ENCODE peak calls at places on chromosomes 11 and 22, in five cellular contexts. X is RWPE1, U is fibroblast of lung, A is lung, E is kidney. W is an unnamed sample.

GRCh38 chr11:82474876-82475275 is 258.8 kb downstream of the FAM181B start:
- DNase-seq in U (no peak), X (no peak), A (no peak), E (no peak), W (no peak)

GRCh38 chr11:66142370-66143263 is 72.5 kb downstream of the PACS1 start:
- DNase-seq in E (no peak), A (no peak), U (no peak), X (peak), W (no peak)

GRCh38 chr22:22357024-22357868 is 112.7 kb downstream of the VPREB1 start:
- DNase-seq in U (peak), X (peak), A (peak), E (peak), W (peak)

GRCh38 chr11:131041331-131042040 is 125.2 kb upstream of the SNX19 start:
- DNase-seq in E (no peak), A (no peak), X (peak), U (no peak), W (no peak)

GRCh38 chr11:70145025-70145529 is 58.0 kb upstream of the FADD start:
- DNase-seq in U (no peak), X (no peak), A (no peak), E (no peak), W (no peak)

GRCh38 chr22:16933924-16934282 is 74.1 kb downstream of the GAB4 start:
- DNase-seq in A (no peak), E (no peak), X (no peak), U (no peak), W (no peak)

GRCh38 chr22:40310081-40310770 is 36.1 kb upstream of the ADSL start:
- DNase-seq in E (no peak), A (no peak), U (peak), X (no peak), W (no peak)

GRCh38 chr11:19241260-19242183 is 777 bp upstream of the E2F8 start:
- DNase-seq in E (peak), X (peak), U (no peak), A (no peak), W (no peak)

GRCh38 chr11:59255281-59255680 is 42.6 kb upstream of the MPEG1 start:
- DNase-seq in U (no peak), A (no peak), E (no peak), X (no peak), W (no peak)

GRCh38 chr11:92941676-92942571 is 27.5 kb upstream of the MTNR1B start:
- DNase-seq in U (peak), A (no peak), X (peak), E (no peak), W (no peak)

GRCh38 chr11:94314064-94314463 is 9.7 kb downstream of the IZUMO1R start:
- DNase-seq in A (no peak), X (no peak), U (no peak), E (no peak), W (no peak)

GRCh38 chr11:134576286-134576685 is 164.2 kb upstream of the B3GAT1 start:
- DNase-seq in U (no peak), E (no peak), X (no peak), A (peak), W (no peak)

GRCh38 chr22:42443240-42444059 is 11.2 kb upstream of the NFAM1 start:
- DNase-seq in U (no peak), X (no peak), E (no peak), A (no peak), W (no peak)

GRCh38 chr11:12201016-12201985 is 90.9 kb downstream of the MICAL2 start:
- DNase-seq in U (peak), X (no peak), A (no peak), E (peak), W (no peak)

GRCh38 chr22:36929621-36930020 is 16.2 kb downstream of the CSF2RB start:
- DNase-seq in U (no peak), A (no peak), X (no peak), E (no peak), W (no peak)

GRCh38 chr11:1122356-1123002 is 35.3 kb upstream of the MUC5AC start:
- DNase-seq in X (no peak), E (peak), U (no peak), A (no peak), W (no peak)

GRCh38 chr11:13462311-13462927 is 603 bp downstream of the BTBD10 start:
- DNase-seq in X (peak), U (peak), E (no peak), A (peak), W (peak)

GRCh38 chr11:469684-470667 is 19.9 kb downstream of the PTDSS2 start:
- DNase-seq in U (peak), E (peak), X (peak), A (peak), W (peak)

GRCh38 chr11:74288911-74289310 is 22.5 kb downstream of the P4HA3 start:
- DNase-seq in X (no peak), A (no peak), U (no peak), E (no peak), W (no peak)

GRCh38 chr11:70912226-70912840 is 340.0 kb downstream of the SHANK2 start:
- DNase-seq in X (no peak), E (peak), A (no peak), U (no peak), W (no peak)

GRCh38 chr11:5004429-5005274 is 10.0 kb downstream of the OR51L1 start:
- DNase-seq in X (peak), E (no peak), U (peak), A (peak), W (peak)

GRCh38 chr11:112658521-112658920 is 302.7 kb upstream of the NCAM1 start:
- DNase-seq in E (no peak), A (no peak), U (no peak), X (no peak), W (no peak)

GRCh38 chr11:73553266-73553665 is 44.6 kb downstream of the FAM168A start:
- DNase-seq in U (no peak), E (no peak), A (no peak), X (no peak), W (no peak)

GRCh38 chr22:49715450-49715849 is 112.2 kb downstream of the BRD1 start:
- DNase-seq in U (no peak), X (no peak), A (no peak), E (no peak), W (no peak)

GRCh38 chr11:69913591-69914285 is 94.5 kb upstream of the FGF3 start:
- DNase-seq in X (no peak), E (peak), A (no peak), U (no peak), W (no peak)

GRCh38 chr11:131928992-131929391 is 558.6 kb downstream of the NTM start:
- DNase-seq in E (no peak), U (no peak), A (no peak), X (no peak), W (no peak)

GRCh38 chr11:131561486-131561885 is 191.1 kb downstream of the NTM start:
- DNase-seq in X (no peak), A (no peak), E (no peak), U (no peak), W (no peak)

GRCh38 chr11:66853242-66854229 is 3.3 kb upstream of the LRFN4 start:
- DNase-seq in X (no peak), A (no peak), U (no peak), E (peak), W (no peak)

GRCh38 chr22:45818130-45819085 is 146.8 kb downstream of the ATXN10 start:
- DNase-seq in A (peak), U (peak), X (no peak), E (peak), W (peak)

GRCh38 chr11:45233121-45233803 is 52.9 kb downstream of the SYT13 start:
- DNase-seq in E (peak), A (peak), X (peak), U (peak), W (no peak)

GRCh38 chr22:45107671-45108070 is 56.1 kb upstream of the NUP50 start:
- DNase-seq in X (no peak), U (no peak), A (no peak), E (no peak), W (no peak)

GRCh38 chr22:28882545-28882877 is 861 bp upstream of the ZNRF3 start:
- DNase-seq in A (no peak), E (no peak), U (no peak), X (no peak), W (no peak)

GRCh38 chr22:24583221-24583971 is 9.5 kb downstream of the LRRC75B start:
- DNase-seq in E (peak), X (no peak), A (no peak), U (peak), W (no peak)

GRCh38 chr11:112128483-112129121 is 35.3 kb downstream of the IL18 start:
- DNase-seq in A (no peak), E (peak), U (peak), X (peak), W (peak)

GRCh38 chr11:62547691-62548281 is 1.2 kb upstream of the AHNAK start:
- DNase-seq in A (no peak), E (no peak), U (no peak), X (peak), W (no peak)

GRCh38 chr11:130909650-130910049 is 6.6 kb downstream of the SNX19 start:
- DNase-seq in X (peak), A (no peak), U (peak), E (no peak), W (no peak)

GRCh38 chr22:41444360-41445170 is 2.0 kb downstream of the TOB2 start:
- DNase-seq in U (peak), A (peak), X (peak), E (peak), W (peak)

GRCh38 chr11:35165416-35166368 is 26.7 kb downstream of the CD44 start:
- DNase-seq in E (no peak), U (peak), X (peak), A (peak), W (no peak)
- H3K27ac ChIP-seq in E (no peak), U (peak), X (peak), A (peak), W (no peak)

DNA sequence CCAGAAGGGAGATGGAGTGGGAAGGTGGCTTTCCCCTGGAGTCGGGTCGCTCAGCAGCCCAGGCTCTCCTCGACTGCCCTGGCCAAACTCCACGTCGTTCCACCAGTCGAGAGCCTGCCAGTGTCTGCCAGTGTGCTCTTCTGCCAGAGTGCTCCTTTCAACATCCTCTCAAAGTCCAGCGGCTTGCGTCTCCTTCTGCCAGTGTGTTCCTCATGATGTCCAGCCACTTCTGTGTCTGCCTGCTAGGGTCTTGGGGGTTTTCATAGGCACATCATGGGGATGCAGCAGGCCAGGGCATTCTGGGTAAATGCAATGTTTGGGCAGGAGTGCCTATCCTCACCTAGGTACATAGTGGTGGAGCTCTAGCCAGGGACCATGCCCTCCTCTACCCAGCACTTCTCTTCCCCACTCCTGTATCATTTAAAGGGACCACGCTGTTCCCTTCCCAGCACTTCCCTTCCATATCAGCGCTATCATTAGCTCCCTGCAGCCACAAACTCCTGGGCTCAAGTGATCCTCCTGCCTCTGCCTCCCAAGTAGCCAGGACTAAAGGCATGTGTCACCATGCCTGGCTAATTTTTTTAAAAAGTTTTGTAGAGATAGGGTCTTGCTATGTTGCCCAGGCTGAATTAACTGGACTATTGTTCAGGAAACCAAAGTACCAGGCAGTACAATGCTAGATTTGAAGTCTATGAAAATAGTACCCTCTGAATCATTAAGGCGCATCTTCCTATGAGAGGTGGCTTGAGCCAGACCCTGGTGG is 62.9 kb upstream of the CLDN5 start:
- DNase-seq in X (no peak), U (no peak), A (no peak), E (no peak), W (no peak)
- H3K27ac ChIP-seq in X (no peak), U (no peak), A (no peak), E (no peak), W (no peak)

GRCh38 chr11:31529701-31530100 is 20.1 kb downstream of the ELP4 start:
- DNase-seq in X (no peak), U (no peak), A (no peak), E (no peak), W (no peak)
- H3K27ac ChIP-seq in X (no peak), U (no peak), A (no peak), E (no peak), W (no peak)

GRCh38 chr11:118008271-118008903 is 22.2 kb downstream of the IL10RA start:
- DNase-seq in E (no peak), A (no peak), U (no peak), X (no peak), W (no peak)
- H3K27ac ChIP-seq in E (no peak), A (peak), U (no peak), X (no peak), W (no peak)

DNA sequence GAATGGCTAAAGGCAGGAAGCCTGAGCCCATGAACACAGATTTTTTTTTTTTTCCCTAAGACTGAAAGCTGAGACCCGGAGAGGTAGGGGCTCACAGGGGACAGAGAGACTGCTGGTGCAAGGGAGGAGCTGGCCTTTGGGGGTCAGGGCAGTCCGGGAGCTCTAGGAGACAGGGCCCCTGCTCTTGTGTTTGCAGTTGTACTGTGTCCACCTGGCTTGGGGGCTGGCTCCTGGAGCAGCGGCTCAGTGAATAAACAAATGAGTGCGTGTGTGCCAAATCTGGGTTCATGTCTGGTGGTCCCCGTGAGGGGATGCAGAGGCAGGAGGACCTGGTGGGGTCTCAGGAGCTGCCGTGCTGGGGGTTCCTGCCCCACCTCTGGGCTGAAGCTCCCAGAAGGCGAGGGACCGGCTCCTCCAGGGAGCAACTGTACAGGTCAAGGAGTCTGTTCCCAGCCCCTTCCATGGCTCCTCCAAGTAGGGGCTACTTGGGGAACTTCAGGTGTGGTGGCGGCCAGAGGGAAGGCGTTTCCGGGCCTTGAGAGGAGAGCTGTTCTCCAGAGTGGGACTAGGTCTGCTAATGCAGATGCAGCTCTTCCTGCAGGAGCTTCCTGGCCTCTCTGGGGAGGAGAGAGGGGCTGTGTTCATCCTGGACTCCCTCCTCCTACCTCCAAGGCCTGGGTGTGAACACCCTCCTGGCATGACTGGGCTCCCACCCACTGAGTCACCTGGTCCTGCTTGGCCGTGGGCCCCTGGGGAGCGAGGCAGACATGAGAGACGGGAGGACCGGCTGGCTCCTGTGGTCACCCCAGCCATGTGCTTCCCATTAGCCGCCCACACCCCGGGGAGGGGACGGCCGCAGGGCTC is 57.6 kb downstream of the FBXO7 start:
- DNase-seq in U (peak), E (peak), A (peak), X (peak), W (no peak)
- H3K27ac ChIP-seq in U (no peak), E (peak), A (peak), X (peak), W (no peak)